ENCODE peak calls at places on chromosomes 7 and 10, in six cellular contexts. One of them, this sample, is unnamed.
A peak's percentile ranks its signal among the peaks of the same experiment; 100 is the strongest.

GRCh38 chr7:101941481-101942383 is 124.3 kb downstream of the CUX1 start:
- DNase-seq in posterior vena cava: peak; percentile 14
- DNase-seq in stimulated activated CD8-positive, alpha-beta memory T cell treated with anti-CD3 and anti-CD28 coated beads, Interleukin-2, amount 100 ng/mL, for 1 hour: no peak
- DNase-seq in neural progenitor cell: no peak
- DNase-seq in ELR: peak; percentile 79
- DNase-seq in activated T-helper 1 cell treated with anti-CD3 and anti-CD28 coated beads, Interleukin-12 subunit alpha, Interleukin-12 subunit beta, Interleukin-2, Interleukin-4 antibody, amounts not matched to agents 30 ng/mL and 10 ng/mL and 1 ng/mL, durations not matched to agents 14 hours and 24 hours and 36 hours: no peak
- DNase-seq in this sample: peak; percentile 74

GRCh38 chr10:110572862-110573261 is 5.4 kb downstream of the SMC3 start:
- DNase-seq in activated T-helper 1 cell treated with anti-CD3 and anti-CD28 coated beads, Interleukin-12 subunit alpha, Interleukin-12 subunit beta, Interleukin-2, Interleukin-4 antibody, amounts not matched to agents 30 ng/mL and 10 ng/mL and 1 ng/mL, durations not matched to agents 14 hours and 24 hours and 36 hours: no peak
- DNase-seq in posterior vena cava: no peak
- DNase-seq in ELR: no peak
- DNase-seq in neural progenitor cell: no peak
- DNase-seq in stimulated activated CD8-positive, alpha-beta memory T cell treated with anti-CD3 and anti-CD28 coated beads, Interleukin-2, amount 100 ng/mL, for 1 hour: no peak
- DNase-seq in this sample: no peak

GRCh38 chr7:155804897-155805825 is 7.1 kb downstream of the SHH start:
- DNase-seq in posterior vena cava: peak; percentile 84
- DNase-seq in neural progenitor cell: peak; percentile 93
- DNase-seq in activated T-helper 1 cell treated with anti-CD3 and anti-CD28 coated beads, Interleukin-12 subunit alpha, Interleukin-12 subunit beta, Interleukin-2, Interleukin-4 antibody, amounts not matched to agents 30 ng/mL and 10 ng/mL and 1 ng/mL, durations not matched to agents 14 hours and 24 hours and 36 hours: peak; percentile 33
- DNase-seq in ELR: peak; percentile 63
- DNase-seq in stimulated activated CD8-positive, alpha-beta memory T cell treated with anti-CD3 and anti-CD28 coated beads, Interleukin-2, amount 100 ng/mL, for 1 hour: no peak
- DNase-seq in this sample: no peak

GRCh38 chr10:100999742-101000601 is at the start of gene LZTS2:
- DNase-seq in activated T-helper 1 cell treated with anti-CD3 and anti-CD28 coated beads, Interleukin-12 subunit alpha, Interleukin-12 subunit beta, Interleukin-2, Interleukin-4 antibody, amounts not matched to agents 30 ng/mL and 10 ng/mL and 1 ng/mL, durations not matched to agents 14 hours and 24 hours and 36 hours: no peak
- DNase-seq in ELR: peak; percentile 59
- DNase-seq in stimulated activated CD8-positive, alpha-beta memory T cell treated with anti-CD3 and anti-CD28 coated beads, Interleukin-2, amount 100 ng/mL, for 1 hour: no peak
- DNase-seq in neural progenitor cell: peak; percentile 58
- DNase-seq in posterior vena cava: peak; percentile 82
- DNase-seq in this sample: no peak

GRCh38 chr10:22570733-22571430 is 143.5 kb downstream of the PIP4K2A start:
- DNase-seq in posterior vena cava: no peak
- DNase-seq in ELR: no peak
- DNase-seq in activated T-helper 1 cell treated with anti-CD3 and anti-CD28 coated beads, Interleukin-12 subunit alpha, Interleukin-12 subunit beta, Interleukin-2, Interleukin-4 antibody, amounts not matched to agents 30 ng/mL and 10 ng/mL and 1 ng/mL, durations not matched to agents 14 hours and 24 hours and 36 hours: peak; percentile 48
- DNase-seq in neural progenitor cell: no peak
- DNase-seq in stimulated activated CD8-positive, alpha-beta memory T cell treated with anti-CD3 and anti-CD28 coated beads, Interleukin-2, amount 100 ng/mL, for 1 hour: no peak
- DNase-seq in this sample: no peak

GRCh38 chr10:28177944-28178637 is 124.8 kb downstream of the MPP7 start:
- DNase-seq in ELR: peak; percentile 50
- DNase-seq in activated T-helper 1 cell treated with anti-CD3 and anti-CD28 coated beads, Interleukin-12 subunit alpha, Interleukin-12 subunit beta, Interleukin-2, Interleukin-4 antibody, amounts not matched to agents 30 ng/mL and 10 ng/mL and 1 ng/mL, durations not matched to agents 14 hours and 24 hours and 36 hours: no peak
- DNase-seq in posterior vena cava: no peak
- DNase-seq in neural progenitor cell: no peak
- DNase-seq in stimulated activated CD8-positive, alpha-beta memory T cell treated with anti-CD3 and anti-CD28 coated beads, Interleukin-2, amount 100 ng/mL, for 1 hour: no peak
- DNase-seq in this sample: no peak

GRCh38 chr10:2392145-2392812 is 655.0 kb upstream of the ADARB2 start:
- DNase-seq in ELR: no peak
- DNase-seq in posterior vena cava: no peak
- DNase-seq in neural progenitor cell: no peak
- DNase-seq in activated T-helper 1 cell treated with anti-CD3 and anti-CD28 coated beads, Interleukin-12 subunit alpha, Interleukin-12 subunit beta, Interleukin-2, Interleukin-4 antibody, amounts not matched to agents 30 ng/mL and 10 ng/mL and 1 ng/mL, durations not matched to agents 14 hours and 24 hours and 36 hours: no peak
- DNase-seq in stimulated activated CD8-positive, alpha-beta memory T cell treated with anti-CD3 and anti-CD28 coated beads, Interleukin-2, amount 100 ng/mL, for 1 hour: no peak
- DNase-seq in this sample: no peak

GRCh38 chr7:159031750-159032149 is 112.9 kb downstream of the VIPR2 start:
- DNase-seq in stimulated activated CD8-positive, alpha-beta memory T cell treated with anti-CD3 and anti-CD28 coated beads, Interleukin-2, amount 100 ng/mL, for 1 hour: no peak
- DNase-seq in posterior vena cava: peak; percentile 82
- DNase-seq in neural progenitor cell: no peak
- DNase-seq in ELR: no peak
- DNase-seq in activated T-helper 1 cell treated with anti-CD3 and anti-CD28 coated beads, Interleukin-12 subunit alpha, Interleukin-12 subunit beta, Interleukin-2, Interleukin-4 antibody, amounts not matched to agents 30 ng/mL and 10 ng/mL and 1 ng/mL, durations not matched to agents 14 hours and 24 hours and 36 hours: no peak
- DNase-seq in this sample: no peak

GRCh38 chr10:95661818-95662217 is 5.3 kb upstream of the ALDH18A1 start:
- DNase-seq in neural progenitor cell: no peak
- DNase-seq in stimulated activated CD8-positive, alpha-beta memory T cell treated with anti-CD3 and anti-CD28 coated beads, Interleukin-2, amount 100 ng/mL, for 1 hour: no peak
- DNase-seq in ELR: no peak
- DNase-seq in activated T-helper 1 cell treated with anti-CD3 and anti-CD28 coated beads, Interleukin-12 subunit alpha, Interleukin-12 subunit beta, Interleukin-2, Interleukin-4 antibody, amounts not matched to agents 30 ng/mL and 10 ng/mL and 1 ng/mL, durations not matched to agents 14 hours and 24 hours and 36 hours: no peak
- DNase-seq in posterior vena cava: no peak
- DNase-seq in this sample: no peak

GRCh38 chr10:93478873-93479272 is 3.3 kb downstream of the MYOF start:
- DNase-seq in posterior vena cava: no peak
- DNase-seq in activated T-helper 1 cell treated with anti-CD3 and anti-CD28 coated beads, Interleukin-12 subunit alpha, Interleukin-12 subunit beta, Interleukin-2, Interleukin-4 antibody, amounts not matched to agents 30 ng/mL and 10 ng/mL and 1 ng/mL, durations not matched to agents 14 hours and 24 hours and 36 hours: no peak
- DNase-seq in stimulated activated CD8-positive, alpha-beta memory T cell treated with anti-CD3 and anti-CD28 coated beads, Interleukin-2, amount 100 ng/mL, for 1 hour: no peak
- DNase-seq in ELR: peak; percentile 25
- DNase-seq in neural progenitor cell: no peak
- DNase-seq in this sample: no peak

GRCh38 chr7:65983965-65984654 is 2.1 kb upstream of the GUSB start:
- DNase-seq in activated T-helper 1 cell treated with anti-CD3 and anti-CD28 coated beads, Interleukin-12 subunit alpha, Interleukin-12 subunit beta, Interleukin-2, Interleukin-4 antibody, amounts not matched to agents 30 ng/mL and 10 ng/mL and 1 ng/mL, durations not matched to agents 14 hours and 24 hours and 36 hours: no peak
- DNase-seq in posterior vena cava: no peak
- DNase-seq in neural progenitor cell: no peak
- DNase-seq in stimulated activated CD8-positive, alpha-beta memory T cell treated with anti-CD3 and anti-CD28 coated beads, Interleukin-2, amount 100 ng/mL, for 1 hour: no peak
- DNase-seq in ELR: peak; percentile 34
- DNase-seq in this sample: peak; percentile 36

GRCh38 chr10:100967332-100967731 is 2.0 kb upstream of the SEMA4G start:
- DNase-seq in stimulated activated CD8-positive, alpha-beta memory T cell treated with anti-CD3 and anti-CD28 coated beads, Interleukin-2, amount 100 ng/mL, for 1 hour: no peak
- DNase-seq in activated T-helper 1 cell treated with anti-CD3 and anti-CD28 coated beads, Interleukin-12 subunit alpha, Interleukin-12 subunit beta, Interleukin-2, Interleukin-4 antibody, amounts not matched to agents 30 ng/mL and 10 ng/mL and 1 ng/mL, durations not matched to agents 14 hours and 24 hours and 36 hours: no peak
- DNase-seq in ELR: no peak
- DNase-seq in posterior vena cava: no peak
- DNase-seq in neural progenitor cell: no peak
- DNase-seq in this sample: no peak

GRCh38 chr10:36437367-36437766 is 688.0 kb upstream of the ANKRD30A start:
- DNase-seq in ELR: no peak
- DNase-seq in activated T-helper 1 cell treated with anti-CD3 and anti-CD28 coated beads, Interleukin-12 subunit alpha, Interleukin-12 subunit beta, Interleukin-2, Interleukin-4 antibody, amounts not matched to agents 30 ng/mL and 10 ng/mL and 1 ng/mL, durations not matched to agents 14 hours and 24 hours and 36 hours: no peak
- DNase-seq in stimulated activated CD8-positive, alpha-beta memory T cell treated with anti-CD3 and anti-CD28 coated beads, Interleukin-2, amount 100 ng/mL, for 1 hour: no peak
- DNase-seq in posterior vena cava: no peak
- DNase-seq in neural progenitor cell: no peak
- DNase-seq in this sample: no peak

GRCh38 chr7:73799282-73800141 is 29.4 kb upstream of the CLDN3 start:
- DNase-seq in posterior vena cava: no peak
- DNase-seq in stimulated activated CD8-positive, alpha-beta memory T cell treated with anti-CD3 and anti-CD28 coated beads, Interleukin-2, amount 100 ng/mL, for 1 hour: no peak
- DNase-seq in ELR: peak; percentile 36
- DNase-seq in neural progenitor cell: no peak
- DNase-seq in activated T-helper 1 cell treated with anti-CD3 and anti-CD28 coated beads, Interleukin-12 subunit alpha, Interleukin-12 subunit beta, Interleukin-2, Interleukin-4 antibody, amounts not matched to agents 30 ng/mL and 10 ng/mL and 1 ng/mL, durations not matched to agents 14 hours and 24 hours and 36 hours: no peak
- DNase-seq in this sample: peak; percentile 1

GRCh38 chr10:12589271-12589670 is 239.9 kb downstream of the CAMK1D start:
- DNase-seq in ELR: no peak
- DNase-seq in posterior vena cava: no peak
- DNase-seq in neural progenitor cell: no peak
- DNase-seq in stimulated activated CD8-positive, alpha-beta memory T cell treated with anti-CD3 and anti-CD28 coated beads, Interleukin-2, amount 100 ng/mL, for 1 hour: no peak
- DNase-seq in activated T-helper 1 cell treated with anti-CD3 and anti-CD28 coated beads, Interleukin-12 subunit alpha, Interleukin-12 subunit beta, Interleukin-2, Interleukin-4 antibody, amounts not matched to agents 30 ng/mL and 10 ng/mL and 1 ng/mL, durations not matched to agents 14 hours and 24 hours and 36 hours: no peak
- DNase-seq in this sample: no peak